ENCODE peak calls at places on chromosomes 2 and 18, in eight cellular contexts. G is body of pancreas, I is H1, F is adrenal gland, U is right lobe of liver, B is heart left ventricle, S is Peyer's patch, Q is uterus. H is an unnamed sample.

GRCh38 chr2:232538671-232539070 is 821 bp upstream of the CHRNG start:
- DNase-seq in G (no peak), I (peak; percentile 44), F (no peak), U (no peak), B (no peak), S (no peak), Q (no peak), H (no peak)

GRCh38 chr2:209933499-209934458 is 68.7 kb upstream of the RPE start:
- DNase-seq in G (peak; percentile 76), I (no peak), F (peak; percentile 67), U (no peak), B (peak; percentile 11), S (no peak), Q (no peak), H (peak; percentile 51)

GRCh38 chr2:187078297-187078696 is 229.3 kb upstream of the ZSWIM2 start:
- DNase-seq in G (no peak), I (no peak), F (peak; percentile 36), U (no peak), B (no peak), S (no peak), Q (no peak), H (no peak)

GRCh38 chr2:125516496-125517109 is 1139.4 kb upstream of the GYPC start:
- DNase-seq in G (no peak), I (peak; percentile 51), F (no peak), U (no peak), B (no peak), S (no peak), Q (no peak), H (no peak)

GRCh38 chr2:101828267-101829017 is 130.9 kb downstream of the MAP4K4 start:
- DNase-seq in G (no peak), I (no peak), F (no peak), U (no peak), B (no peak), S (no peak), Q (no peak), H (no peak)

GRCh38 chr18:26089247-26090129 is 925 bp downstream of the SS18 start:
- DNase-seq in G (peak; percentile 3), I (peak; percentile 76), F (peak; percentile 21), U (no peak), B (no peak), S (no peak), Q (no peak), H (no peak)

GRCh38 chr2:38057651-38058410 is 18.1 kb downstream of the CYP1B1 start:
- DNase-seq in G (no peak), I (no peak), F (no peak), U (no peak), B (no peak), S (no peak), Q (no peak), H (no peak)

GRCh38 chr2:214808481-214808931 is 977 bp downstream of the BARD1 start:
- DNase-seq in G (no peak), I (no peak), F (no peak), U (no peak), B (no peak), S (no peak), Q (no peak), H (no peak)

GRCh38 chr2:240584486-240585031 is 2.0 kb upstream of the CAPN10 start:
- DNase-seq in G (no peak), I (no peak), F (no peak), U (peak; percentile 15), B (no peak), S (peak; percentile 46), Q (no peak), H (no peak)

GRCh38 chr18:5787936-5788335 is 107.4 kb downstream of the TMEM200C start:
- DNase-seq in G (no peak), I (no peak), F (no peak), U (no peak), B (no peak), S (no peak), Q (no peak), H (no peak)

GRCh38 chr2:219249203-219249980 is 3.7 kb upstream of the TUBA4B start:
- DNase-seq in G (peak; percentile 91), I (no peak), F (peak; percentile 73), U (peak; percentile 83), B (peak; percentile 69), S (peak; percentile 92), Q (peak; percentile 67), H (peak; percentile 92)

GRCh38 chr2:128551435-128551834 is 232.8 kb upstream of the HS6ST1 start:
- DNase-seq in G (no peak), I (no peak), F (no peak), U (no peak), B (no peak), S (no peak), Q (no peak), H (no peak)

GRCh38 chr2:19955544-19956422 is 34.1 kb downstream of the WDR35 start:
- DNase-seq in G (peak; percentile 68), I (peak; percentile 52), F (peak; percentile 57), U (peak; percentile 48), B (peak; percentile 57), S (peak; percentile 17), Q (peak; percentile 34), H (peak; percentile 52)

GRCh38 chr2:64019083-64019974 is at the start of gene VPS54:
- DNase-seq in G (peak; percentile 59), I (peak; percentile 80), F (peak; percentile 76), U (peak; percentile 70), B (peak; percentile 63), S (peak; percentile 50), Q (peak; percentile 64), H (peak; percentile 59)

GRCh38 chr2:102523647-102524046 is 50.6 kb downstream of the SLC9A4 start:
- DNase-seq in G (no peak), I (no peak), F (no peak), U (no peak), B (no peak), S (no peak), Q (no peak), H (no peak)

GRCh38 chr2:120559401-120559800 is 176.3 kb upstream of the GLI2 start:
- DNase-seq in G (no peak), I (no peak), F (no peak), U (no peak), B (no peak), S (no peak), Q (no peak), H (no peak)

GRCh38 chr2:173647681-173648350 is 293.1 kb downstream of the CDCA7 start:
- DNase-seq in G (no peak), I (no peak), F (no peak), U (no peak), B (no peak), S (no peak), Q (no peak), H (no peak)

GRCh38 chr18:11268691-11269686 is 119.6 kb upstream of the PIEZO2 start:
- DNase-seq in G (peak; percentile 3), I (no peak), F (no peak), U (no peak), B (no peak), S (no peak), Q (no peak), H (no peak)

GRCh38 chr18:11178951-11179549 is 29.7 kb upstream of the PIEZO2 start:
- DNase-seq in G (peak; percentile 10), I (no peak), F (no peak), U (no peak), B (peak; percentile 16), S (no peak), Q (peak; percentile 26), H (peak; percentile 11)

GRCh38 chr18:63850010-63850409 is 37.5 kb upstream of the SERPINB2 start:
- DNase-seq in G (no peak), I (no peak), F (no peak), U (no peak), B (no peak), S (no peak), Q (no peak), H (no peak)

GRCh38 chr18:41371718-41372117 is 583.3 kb upstream of the PIK3C3 start:
- DNase-seq in G (no peak), I (no peak), F (no peak), U (no peak), B (peak; percentile 12), S (no peak), Q (no peak), H (no peak)

GRCh38 chr2:15561574-15562344 is 625 bp upstream of the NBAS start:
- DNase-seq in G (peak; percentile 5), I (no peak), F (peak; percentile 16), U (no peak), B (no peak), S (peak; percentile 20), Q (peak; percentile 36), H (peak; percentile 25)
- TF ChIP-seq POLR2A in G (no peak), I (no peak), F (no peak), U (no peak), B (no peak), S (no peak), Q (no peak), H (no peak)

DNA sequence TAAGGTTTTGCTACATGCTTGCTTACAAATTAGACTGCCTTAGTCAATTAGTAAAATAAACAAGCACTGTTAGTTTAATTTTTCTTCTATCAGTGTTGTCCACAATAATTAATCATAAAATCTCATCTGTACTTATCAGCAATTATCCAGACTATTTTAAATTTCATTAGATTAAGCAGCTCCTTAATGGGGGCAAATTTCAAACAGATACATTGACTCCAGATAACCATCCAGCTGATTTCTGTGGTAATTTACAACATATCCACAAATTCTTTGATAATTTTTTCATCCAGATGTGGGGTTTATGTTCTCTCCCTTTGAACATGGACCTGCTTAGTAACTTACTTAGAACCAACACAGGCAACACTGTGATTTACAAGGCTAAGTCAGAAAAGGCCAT is 170.4 kb upstream of the CWC22 start:
- DNase-seq in G (no peak), I (no peak), F (no peak), U (no peak), B (no peak), S (no peak), Q (no peak), H (no peak)
- H3K9me3 ChIP-seq in G (no peaks in the 10 kb centered on the region), I (no peaks in the 10 kb centered on the region), F (no peaks in the 10 kb centered on the region), U (no peaks in the 10 kb centered on the region), B (no peaks in the 10 kb centered on the region), S (no peaks in the 10 kb centered on the region), Q (no peaks in the 10 kb centered on the region), H (no peaks in the 10 kb centered on the region)

GRCh38 chr18:10122116-10122515 is 208.3 kb downstream of the VAPA start:
- DNase-seq in G (peak; percentile 56), I (no peak), F (no peak), U (no peak), B (no peak), S (no peak), Q (no peak), H (peak; percentile 60)
- H3K27ac ChIP-seq in G (peak overlapping the region; percentile 2), I (no peak overlapping the region), F (no peak overlapping the region), U (no peak overlapping the region), B (no peak overlapping the region), S (no peak overlapping the region), Q (no peak overlapping the region), H (no peak overlapping the region)

DNA sequence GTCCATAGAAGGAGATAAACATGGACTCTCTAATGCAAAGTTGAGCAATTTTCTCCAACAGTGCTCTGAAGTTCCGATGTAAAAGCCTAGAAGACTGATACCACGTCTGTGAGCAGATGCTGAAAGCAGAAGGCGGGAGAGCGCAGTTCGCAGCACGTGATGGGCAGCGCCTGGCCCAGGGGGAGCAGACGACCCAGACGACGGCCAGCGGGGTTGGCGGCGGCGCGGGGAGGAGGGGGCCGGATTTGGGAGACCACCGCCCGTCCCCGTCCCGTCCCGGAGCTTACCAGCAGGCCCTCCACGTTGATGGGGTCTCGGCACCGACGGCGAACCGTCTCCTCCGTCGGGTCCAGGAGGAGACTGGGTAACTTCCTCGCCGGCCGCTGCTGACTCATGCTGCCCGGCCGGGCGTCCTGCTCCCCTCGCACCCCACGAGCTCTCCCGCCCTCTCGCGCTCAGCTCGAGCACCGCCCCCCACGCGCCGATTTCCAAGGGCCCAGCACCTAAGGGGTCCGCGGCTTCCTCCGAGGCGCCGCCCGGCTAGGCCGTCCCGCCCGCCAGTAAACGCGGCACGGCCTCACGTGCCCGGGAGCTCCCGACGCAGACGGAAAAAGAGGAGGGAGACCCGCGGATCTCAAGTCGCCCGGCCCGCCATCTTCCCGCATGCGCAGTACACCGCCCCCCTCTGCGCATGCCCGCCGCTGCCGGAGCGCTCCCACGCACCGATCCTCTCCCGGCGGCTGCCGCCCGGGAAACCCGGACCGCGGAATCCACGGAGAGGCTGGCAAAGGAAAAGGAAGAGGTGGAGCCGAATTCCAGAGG is at the start of gene E2F6:
- DNase-seq in G (peak; percentile 93), I (peak; percentile 98), F (peak; percentile 95), U (peak; percentile 93), B (peak; percentile 94), S (peak; percentile 79), Q (peak; percentile 92), H (peak; percentile 90)
- TF ChIP-seq POLR2A in G (peak; percentile 77), I (peak; percentile 43), F (peak; percentile 77), U (peak; percentile 78), B (no peak), S (peak; percentile 52), Q (peak; percentile 66), H (peak; percentile 75)